ENCODE peak calls at places on chromosomes 12 and 14, in five cellular contexts. M, V, H, L and S are unnamed samples. For H3K36me3 and H3K4me1, the result is how much of the 10 kb centered on the place peaks cover.

GRCh38 chr12:79983969-79984629 is 49.2 kb upstream of the PPP1R12A start:
- DNase-seq in M (no peak), V (no peak), H (no peak), L (no peak), S (peak)

GRCh38 chr12:20718294-20718693 is 23.2 kb downstream of the SLCO1C1 start:
- DNase-seq in M (no peak), V (no peak), H (no peak), L (no peak), S (no peak)

GRCh38 chr12:102960766-102961487 is 3.5 kb downstream of the ASCL1 start:
- DNase-seq in M (no peak), V (no peak), H (no peak), L (no peak), S (no peak)

GRCh38 chr14:103629503-103630121 is 601 bp downstream of the KLC1 start:
- DNase-seq in M (peak), V (peak), H (no peak), L (peak), S (peak)

GRCh38 chr12:127254420-127254955 is 1012.5 kb upstream of the TMEM132C start:
- DNase-seq in M (no peak), V (no peak), H (no peak), L (no peak), S (no peak)

GRCh38 chr12:52912711-52913423 is 8.0 kb upstream of the KRT8 start:
- DNase-seq in M (no peak), V (peak), H (no peak), L (no peak), S (no peak)

GRCh38 chr14:20455355-20456300 is 602 bp downstream of the APEX1 start:
- DNase-seq in M (no peak), V (peak), H (no peak), L (no peak), S (no peak)

GRCh38 chr14:99604766-99605298 is 825 bp upstream of the CCDC85C start:
- DNase-seq in M (no peak), V (no peak), H (no peak), L (no peak), S (no peak)

GRCh38 chr12:29741342-29742241 is 42.1 kb downstream of the TMTC1 start:
- DNase-seq in M (no peak), V (no peak), H (no peak), L (no peak), S (no peak)

GRCh38 chr12:89067436-89067835 is 284.9 kb downstream of the DUSP6 start:
- DNase-seq in M (no peak), V (no peak), H (no peak), L (no peak), S (no peak)

GRCh38 chr12:58414398-58414871 is 473.1 kb downstream of the ATP23 start:
- DNase-seq in M (no peak), V (no peak), H (no peak), L (no peak), S (no peak)

GRCh38 chr14:60163741-60164140 is 1.5 kb downstream of the DHRS7 start:
- DNase-seq in M (no peak), V (no peak), H (no peak), L (no peak), S (no peak)

GRCh38 chr12:51238510-51239334 is at the start of gene DAZAP2:
- DNase-seq in M (peak), V (peak), H (peak), L (peak), S (peak)

GRCh38 chr14:57753821-57754220 is 112.1 kb downstream of the SLC35F4 start:
- DNase-seq in M (no peak), V (no peak), H (no peak), L (no peak), S (no peak)

GRCh38 chr14:101288436-101289229 is 272.7 kb upstream of the DIO3 start:
- DNase-seq in M (no peak), V (no peak), H (peak), L (peak), S (peak)

GRCh38 chr12:65121049-65121955 is at the start of gene WIF1:
- DNase-seq in M (no peak), V (peak), H (no peak), L (no peak), S (peak)

GRCh38 chr14:105315211-105315721 is 718 bp downstream of the PACS2 start:
- DNase-seq in M (no peak), V (peak), H (peak), L (no peak), S (no peak)

GRCh38 chr12:76863811-76864210 is 15.0 kb downstream of the CSRP2 start:
- DNase-seq in M (no peak), V (no peak), H (no peak), L (no peak), S (no peak)

GRCh38 chr12:69428351-69429048 is 41.7 kb upstream of the FRS2 start:
- DNase-seq in M (no peak), V (no peak), H (no peak), L (no peak), S (no peak)

GRCh38 chr12:119786539-119786938 is 90.6 kb downstream of the CIT start:
- DNase-seq in M (no peak), V (no peak), H (no peak), L (no peak), S (no peak)

GRCh38 chr14:22007278-22008097 is 333.9 kb upstream of the OR4E1 start:
- DNase-seq in M (no peak), V (no peak), H (no peak), L (no peak), S (no peak)

GRCh38 chr12:62006076-62006732 is 254.0 kb upstream of the USP15 start:
- DNase-seq in M (no peak), V (no peak), H (peak), L (no peak), S (peak)

GRCh38 chr12:88401153-88401552 is 179.1 kb downstream of the KITLG start:
- DNase-seq in M (no peak), V (no peak), H (no peak), L (no peak), S (no peak)

GRCh38 chr14:104085032-104085888 is at the start of gene ASPG:
- DNase-seq in M (peak), V (peak), H (no peak), L (peak), S (no peak)

GRCh38 chr14:63766616-63767015 is 38.8 kb upstream of the SGPP1 start:
- DNase-seq in M (no peak), V (no peak), H (no peak), L (no peak), S (no peak)

GRCh38 chr14:20434701-20435453 is 1.1 kb downstream of the KLHL33 start:
- DNase-seq in M (peak), V (no peak), H (no peak), L (peak), S (peak)

GRCh38 chr12:96399919-96400630 is at the start of gene CDK17:
- DNase-seq in M (peak), V (peak), H (peak), L (peak), S (peak)

GRCh38 chr14:103058209-103059055 is 1.1 kb upstream of the CDC42BPB start:
- DNase-seq in M (no peak), V (no peak), H (no peak), L (peak), S (peak)

GRCh38 chr14:64340560-64341196 is 46.5 kb upstream of the ESR2 start:
- DNase-seq in M (no peak), V (no peak), H (no peak), L (no peak), S (no peak)

GRCh38 chr12:22740656-22741350 is 115.8 kb downstream of the ETNK1 start:
- DNase-seq in M (no peak), V (no peak), H (no peak), L (no peak), S (no peak)

GRCh38 chr12:116959845-116960514 is 49.2 kb downstream of the FBXW8 start:
- DNase-seq in M (no peak), V (no peak), H (no peak), L (no peak), S (no peak)

GRCh38 chr14:100658514-100658886 is 68.2 kb upstream of the DLK1 start:
- DNase-seq in M (no peak), V (no peak), H (peak), L (no peak), S (no peak)

GRCh38 chr12:39682689-39683477 is 63.3 kb upstream of the ABCD2 start:
- DNase-seq in M (no peak), V (no peak), H (no peak), L (no peak), S (no peak)

GRCh38 chr14:99769123-99769522 is 24.1 kb upstream of the EML1 start:
- DNase-seq in M (no peak), V (no peak), H (no peak), L (peak), S (no peak)

GRCh38 chr12:1836854-1837411 is 16.6 kb downstream of the LRTM2 start:
- DNase-seq in M (no peak), V (no peak), H (peak), L (no peak), S (no peak)

GRCh38 chr14:103765526-103765925 is 49.9 kb downstream of the ZFYVE21 start:
- DNase-seq in M (no peak), V (no peak), H (no peak), L (no peak), S (no peak)

DNA sequence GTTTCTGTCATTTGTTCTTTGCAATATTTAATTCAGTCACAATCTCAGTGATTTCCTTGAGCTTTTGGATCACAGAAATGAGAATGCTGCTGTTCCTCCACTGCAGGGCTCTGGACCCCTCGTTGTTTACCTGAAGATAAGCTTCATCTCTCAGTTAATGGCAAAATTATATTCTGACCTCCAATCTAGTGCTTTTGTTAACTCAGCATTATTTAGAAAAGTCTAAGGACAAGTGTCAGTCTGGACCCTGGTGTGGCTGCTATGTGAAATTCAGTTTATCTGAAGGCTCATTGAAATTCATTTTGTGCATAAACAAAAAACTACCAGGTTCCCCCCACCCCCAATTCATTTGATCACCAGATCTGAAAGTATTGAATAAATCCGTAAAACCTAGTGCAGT is 84.7 kb downstream of the PTPRO start:
- DNase-seq in M (no peak), V (no peak), H (no peak), L (no peak), S (no peak)
- H3K36me3 ChIP-seq in M (under half), V (under half), H (under half), L (under half), S (under half)

GRCh38 chr14:68358500-68358899 is 434.4 kb downstream of the ZFP36L1 start:
- DNase-seq in M (no peak), V (no peak), H (no peak), L (no peak), S (no peak)
- TF ChIP-seq POLR2A in M (no peak), V (no peak), H (no peak), L (no peak), S (no peak)

DNA sequence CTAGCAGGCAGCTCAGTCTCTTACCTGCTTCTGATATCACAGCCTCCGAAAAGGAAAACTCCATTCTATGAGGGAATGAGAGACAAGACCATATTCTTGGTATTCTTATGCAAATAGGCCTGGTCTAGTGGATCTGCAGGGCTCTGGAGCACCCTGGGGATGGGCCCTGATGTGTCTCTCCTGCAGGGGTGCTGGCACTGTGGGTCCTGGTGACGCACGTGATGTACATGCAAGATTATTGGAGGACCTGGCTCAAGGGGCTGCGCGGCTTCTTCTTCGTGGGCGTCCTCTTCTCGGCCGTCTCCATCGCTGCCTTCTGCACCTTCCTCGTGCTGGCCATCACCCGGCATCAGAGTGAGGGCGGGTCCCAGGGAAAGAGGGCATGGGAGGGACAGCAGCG is 5.8 kb downstream of the SLC48A1 start:
- DNase-seq in M (no peak), V (no peak), H (no peak), L (no peak), S (no peak)
- H3K4me1 ChIP-seq in M (half or more), V (under half), H (under half), L (under half), S (under half)

DNA sequence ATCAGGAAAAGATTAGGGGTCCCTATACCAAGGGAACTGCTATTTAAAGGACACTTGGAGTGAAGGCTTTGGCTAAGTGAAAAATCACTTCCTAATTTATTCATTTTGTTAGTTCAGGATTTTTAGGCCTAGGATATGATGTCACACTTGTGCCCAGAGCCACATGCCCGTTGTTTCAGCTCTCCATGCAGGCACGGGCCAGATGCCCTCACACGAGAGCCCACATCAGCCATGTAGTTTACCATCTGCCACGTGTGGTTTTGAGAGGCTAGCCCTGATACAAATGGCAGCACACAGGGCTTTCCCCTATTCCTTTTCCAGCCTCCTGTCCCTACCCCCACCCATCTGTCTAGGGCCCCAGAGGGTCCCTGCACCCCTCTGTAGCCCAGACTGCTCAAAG is 11.9 kb upstream of the LRP1-AS start:
- DNase-seq in M (no peak), V (no peak), H (no peak), L (no peak), S (no peak)
- H3K36me3 ChIP-seq in M (under half), V (half or more), H (half or more), L (under half), S (under half)

DNA sequence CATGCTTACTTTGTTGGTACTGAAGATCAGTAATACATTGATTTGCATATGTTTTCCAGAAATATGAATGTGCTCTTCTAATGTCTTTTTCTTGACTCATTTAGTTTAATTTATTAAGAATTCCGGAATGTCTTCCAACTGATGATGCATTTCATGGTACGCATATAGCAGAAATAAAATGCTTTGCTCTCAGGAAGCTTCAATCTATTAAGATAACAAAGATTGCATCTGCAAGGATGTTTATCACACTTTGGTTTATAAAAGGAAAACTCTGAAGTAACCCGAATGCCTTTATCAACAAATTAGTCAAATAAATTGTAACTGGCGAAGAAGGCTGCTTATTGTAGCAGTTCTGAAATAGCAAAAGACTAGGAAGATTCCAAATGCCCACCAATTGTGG is 166.4 kb upstream of the LMNTD1 start:
- DNase-seq in M (no peak), V (no peak), H (no peak), L (no peak), S (no peak)
- TF ChIP-seq POLR2A in M (no peak), V (no peak), H (no peak), L (no peak), S (no peak)

DNA sequence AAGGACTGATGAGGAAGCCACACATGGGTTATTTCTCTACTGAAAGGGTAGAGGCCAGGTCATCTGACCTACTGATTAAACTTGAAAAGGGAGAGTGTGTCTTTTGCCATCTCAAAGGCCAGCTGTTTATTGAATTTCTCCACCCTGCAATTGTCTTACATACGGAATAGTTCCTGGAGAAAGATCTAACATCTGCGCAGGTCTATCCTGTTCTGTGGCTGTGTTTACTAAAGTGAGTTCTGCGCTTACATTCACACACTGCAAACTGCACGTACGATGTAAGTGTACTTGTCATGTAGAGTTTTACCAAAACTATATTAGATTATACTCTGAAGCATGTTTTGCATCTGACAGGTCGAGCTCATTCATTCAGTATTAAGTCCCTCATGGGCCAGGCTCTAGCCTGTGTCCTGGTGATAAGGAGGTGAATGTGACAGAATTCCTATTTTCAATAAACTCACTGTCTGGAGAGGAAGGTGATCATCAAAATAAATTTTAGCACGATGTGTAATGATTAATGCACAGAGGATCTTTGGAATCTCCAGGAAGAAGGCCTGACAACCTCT is 96.6 kb downstream of the PRKCH start:
- DNase-seq in M (no peak), V (no peak), H (no peak), L (no peak), S (no peak)
- H3K4me1 ChIP-seq in M (under half), V (under half), H (under half), L (under half), S (under half)

GRCh38 chr12:103978384-103978982 is 12.8 kb downstream of the TDG start:
- DNase-seq in M (no peak), V (no peak), H (no peak), L (no peak), S (no peak)
- H3K36me3 ChIP-seq in M (under half), V (half or more), H (half or more), L (under half), S (under half)

GRCh38 chr14:23669441-23669840 is 33.3 kb downstream of the DHRS2 start:
- DNase-seq in M (no peak), V (no peak), H (no peak), L (no peak), S (no peak)
- TF ChIP-seq POLR2A in M (no peak), V (no peak), H (no peak), L (no peak), S (no peak)

GRCh38 chr14:93998871-93999403 is 1.8 kb downstream of the CCDC197 start:
- DNase-seq in M (no peak), V (no peak), H (no peak), L (no peak), S (no peak)

GRCh38 chr14:93996130-93996695 is 888 bp upstream of the CCDC197 start:
- DNase-seq in M (no peak), V (no peak), H (no peak), L (no peak), S (no peak)

GRCh38 chr14:93997082-93997481 is at the start of gene CCDC197:
- DNase-seq in M (no peak), V (no peak), H (no peak), L (no peak), S (no peak)

GRCh38 chr14:93999573-93999972 is 2.5 kb downstream of the CCDC197 start:
- DNase-seq in M (no peak), V (no peak), H (no peak), L (no peak), S (no peak)

DNA sequence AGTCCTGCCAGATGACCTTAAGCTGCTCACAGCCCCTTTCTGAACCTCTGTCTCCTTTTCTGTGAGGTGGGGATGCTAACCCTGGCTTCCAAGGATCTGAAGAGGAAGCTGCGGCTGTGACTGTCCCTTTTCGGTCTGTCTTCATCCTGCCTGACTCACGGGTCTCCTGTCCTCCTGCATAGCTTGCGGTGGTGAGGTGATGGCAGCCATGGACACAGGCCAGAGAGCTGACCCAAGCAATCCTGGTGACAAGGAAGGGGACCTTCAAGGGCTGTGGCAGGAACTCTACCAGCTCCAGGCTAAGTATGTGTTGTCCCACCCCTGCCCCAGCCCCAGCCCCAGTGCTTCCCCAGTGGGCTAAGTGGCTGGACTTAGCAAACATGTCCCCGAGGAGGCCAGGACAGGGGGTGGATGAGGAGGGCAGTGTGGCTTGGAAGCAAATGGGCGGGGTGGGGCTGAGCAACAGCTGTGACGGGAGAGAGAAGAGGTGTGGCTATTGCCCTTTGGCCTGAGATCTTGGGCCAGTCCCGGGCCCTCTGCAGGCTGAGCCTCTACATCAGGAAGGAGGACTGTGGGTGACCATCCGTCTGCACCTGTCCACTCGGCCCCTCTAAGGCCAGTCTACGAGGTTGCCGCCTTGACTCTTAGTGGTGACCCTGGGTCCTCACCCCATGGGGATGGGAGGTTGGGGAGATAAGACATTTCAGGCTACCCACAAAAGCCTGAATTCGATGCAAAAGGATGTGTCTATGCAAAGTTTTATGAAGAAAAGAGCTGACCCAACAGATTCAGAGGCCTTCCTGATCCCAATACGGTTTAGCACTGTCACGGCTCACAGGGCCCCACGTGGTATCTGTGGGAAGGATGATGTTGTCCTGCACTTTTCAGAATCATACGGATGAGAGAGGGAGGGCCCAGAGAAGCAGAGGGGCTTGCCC is 1.1 kb downstream of the CCDC197 start:
- DNase-seq in M (no peak), V (peak), H (no peak), L (no peak), S (no peak)
- H3K4me1 ChIP-seq in M (under half), V (under half), H (half or more), L (under half), S (under half)